ENCODE peak calls at places on chromosomes 6 and 20, in six cellular contexts. W, F, I, Q, J and R are unnamed samples.

GRCh38 chr6:108074359-108075144 is at the start of gene OSTM1:
- DNase-seq in W (peak), F (peak), I (peak), Q (peak), J (peak), R (peak)

GRCh38 chr20:25032478-25033183 is 25.3 kb downstream of the ACSS1 start:
- DNase-seq in W (peak), F (peak), I (peak), Q (no peak), J (no peak), R (no peak)

GRCh38 chr6:35973670-35974222 is 50.7 kb downstream of the SLC26A8 start:
- DNase-seq in W (no peak), F (peak), I (peak), Q (no peak), J (no peak), R (no peak)

GRCh38 chr20:547394-547793 is 3.8 kb upstream of the CSNK2A1 start:
- DNase-seq in W (no peak), F (no peak), I (no peak), Q (no peak), J (no peak), R (no peak)

GRCh38 chr20:59640267-59640666 is 35.9 kb downstream of the PHACTR3 start:
- DNase-seq in W (no peak), F (peak), I (no peak), Q (no peak), J (no peak), R (no peak)

GRCh38 chr6:101668496-101668895 is 275.0 kb downstream of the GRIK2 start:
- DNase-seq in W (no peak), F (no peak), I (no peak), Q (no peak), J (no peak), R (no peak)

GRCh38 chr20:19137641-19138040 is 74.8 kb upstream of the SLC24A3 start:
- DNase-seq in W (no peak), F (no peak), I (no peak), Q (no peak), J (no peak), R (no peak)

GRCh38 chr6:68728124-68728523 is 93.0 kb downstream of the ADGRB3 start:
- DNase-seq in W (no peak), F (no peak), I (no peak), Q (no peak), J (no peak), R (no peak)

GRCh38 chr20:57698191-57698866 is 11.5 kb downstream of the PMEPA1 start:
- DNase-seq in W (no peak), F (peak), I (peak), Q (peak), J (peak), R (no peak)

GRCh38 chr6:63799813-63800212 is 164.2 kb downstream of the PHF3 start:
- DNase-seq in W (no peak), F (no peak), I (no peak), Q (no peak), J (no peak), R (no peak)

GRCh38 chr6:89057759-89058158 is 22.8 kb upstream of the PNRC1 start:
- DNase-seq in W (no peak), F (no peak), I (no peak), Q (no peak), J (no peak), R (no peak)

GRCh38 chr6:104940881-104941693 is 15.8 kb upstream of the LIN28B start:
- DNase-seq in W (peak), F (no peak), I (no peak), Q (no peak), J (no peak), R (peak)

GRCh38 chr20:61510778-61511330 is 258.8 kb downstream of the CDH4 start:
- DNase-seq in W (no peak), F (no peak), I (no peak), Q (no peak), J (no peak), R (no peak)

GRCh38 chr20:40331699-40332098 is 357.3 kb downstream of the MAFB start:
- DNase-seq in W (peak), F (no peak), I (peak), Q (no peak), J (no peak), R (no peak)

GRCh38 chr6:104995989-104996617 is 39.2 kb downstream of the LIN28B start:
- DNase-seq in W (no peak), F (no peak), I (no peak), Q (no peak), J (no peak), R (no peak)

GRCh38 chr6:524803-525202 is 132.1 kb downstream of the HUS1B start:
- DNase-seq in W (no peak), F (no peak), I (peak), Q (no peak), J (no peak), R (no peak)

GRCh38 chr6:130776287-130776925 is 50.8 kb upstream of the SMLR1 start:
- DNase-seq in W (no peak), F (no peak), I (no peak), Q (no peak), J (no peak), R (no peak)

GRCh38 chr20:63345328-63346100 is 15.6 kb downstream of the CHRNA4 start:
- DNase-seq in W (peak), F (no peak), I (no peak), Q (no peak), J (no peak), R (no peak)

GRCh38 chr20:37904008-37904675 is 1.2 kb downstream of the VSTM2L start:
- DNase-seq in W (no peak), F (no peak), I (no peak), Q (no peak), J (no peak), R (no peak)

GRCh38 chr20:37901667-37902503 is 1.0 kb upstream of the VSTM2L start:
- DNase-seq in W (no peak), F (peak), I (no peak), Q (peak), J (peak), R (peak)

GRCh38 chr20:37903317-37904007 is 535 bp downstream of the VSTM2L start:
- DNase-seq in W (no peak), F (no peak), I (no peak), Q (no peak), J (peak), R (no peak)

GRCh38 chr20:37901280-37901666 is 1.7 kb upstream of the VSTM2L start:
- DNase-seq in W (no peak), F (no peak), I (no peak), Q (no peak), J (no peak), R (no peak)

DNA sequence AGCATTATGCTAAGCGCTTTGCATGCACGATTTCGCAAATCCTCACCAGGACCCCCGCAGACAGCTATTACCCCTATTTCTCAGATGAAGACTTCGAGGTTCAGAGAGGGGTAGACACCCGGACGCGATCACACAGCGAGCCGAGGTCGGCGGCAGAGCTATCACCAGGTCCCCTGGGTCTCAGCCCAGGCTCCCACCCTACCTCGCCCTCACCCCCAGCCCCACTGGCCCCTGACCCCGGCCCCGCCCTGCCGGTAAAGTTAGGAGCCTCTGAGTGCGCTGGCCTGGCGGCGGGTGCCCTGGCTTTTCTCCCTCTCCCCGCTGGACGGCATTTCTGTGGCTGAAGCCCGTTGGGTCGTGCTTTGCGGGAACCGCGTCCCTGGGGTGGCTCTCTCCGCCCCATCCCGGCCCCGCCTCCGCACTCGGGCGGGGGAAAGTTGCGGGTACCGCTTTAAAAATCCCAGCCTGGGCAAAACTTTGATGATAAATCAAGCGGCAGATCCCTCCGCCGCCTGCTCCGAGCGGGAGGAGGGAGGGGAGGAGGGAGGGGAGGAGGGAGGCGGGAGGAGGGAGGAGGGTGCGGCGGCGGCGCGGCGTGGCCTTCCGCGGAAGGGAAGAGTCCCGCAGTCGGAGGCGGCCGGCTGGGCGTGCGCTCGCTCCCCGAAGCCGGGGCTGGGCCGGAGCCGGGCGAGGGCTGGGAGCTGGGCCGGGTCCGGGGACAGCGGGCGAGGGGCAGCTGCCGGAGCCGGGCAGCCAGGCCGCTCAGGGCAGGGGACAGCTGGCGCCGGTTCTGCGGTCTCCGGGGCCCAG is at the start of gene VSTM2L:
- DNase-seq in W (no peak), F (peak), I (peak), Q (no peak), J (peak), R (no peak)
- H3K4me3 ChIP-seq in W (peak), F (peak), I (peak), Q (no peak), J (peak), R (peak)

GRCh38 chr6:7426447-7427169 is 37.0 kb downstream of the RIOK1 start:
- DNase-seq in W (no peak), F (no peak), I (no peak), Q (no peak), J (no peak), R (no peak)
- TF ChIP-seq POLR2A in W (no peak), F (no peak), I (no peak), Q (no peak), J (no peak), R (no peak)

DNA sequence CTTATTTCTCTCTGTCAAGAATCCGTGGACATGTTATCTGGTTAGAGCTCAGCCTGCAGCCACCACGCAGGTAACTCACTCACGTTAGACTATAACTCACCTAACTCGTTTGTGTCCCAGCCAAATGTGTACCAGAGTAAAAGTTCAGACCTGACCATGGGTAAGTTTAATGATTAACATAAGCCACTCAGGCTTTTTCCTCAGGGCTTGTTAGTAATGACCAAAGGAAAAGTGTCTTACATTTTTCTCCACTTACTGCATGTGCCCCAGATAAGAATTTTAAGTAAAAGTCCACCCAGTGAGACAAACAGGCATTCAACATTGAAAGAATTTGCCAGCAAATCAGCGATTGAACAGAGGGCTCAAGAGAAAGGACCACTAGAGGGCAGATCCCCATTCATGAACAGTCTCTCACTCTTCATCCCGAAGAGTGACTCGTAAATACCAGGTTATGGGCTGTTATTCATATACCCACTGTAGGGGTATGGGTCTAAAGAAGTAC is at the start of gene PKHD1:
- DNase-seq in W (no peak), F (peak), I (peak), Q (peak), J (peak), R (no peak)
- TF ChIP-seq CTCF in W (no peak), F (no peak), I (peak), Q (peak), J (peak), R (peak)

DNA sequence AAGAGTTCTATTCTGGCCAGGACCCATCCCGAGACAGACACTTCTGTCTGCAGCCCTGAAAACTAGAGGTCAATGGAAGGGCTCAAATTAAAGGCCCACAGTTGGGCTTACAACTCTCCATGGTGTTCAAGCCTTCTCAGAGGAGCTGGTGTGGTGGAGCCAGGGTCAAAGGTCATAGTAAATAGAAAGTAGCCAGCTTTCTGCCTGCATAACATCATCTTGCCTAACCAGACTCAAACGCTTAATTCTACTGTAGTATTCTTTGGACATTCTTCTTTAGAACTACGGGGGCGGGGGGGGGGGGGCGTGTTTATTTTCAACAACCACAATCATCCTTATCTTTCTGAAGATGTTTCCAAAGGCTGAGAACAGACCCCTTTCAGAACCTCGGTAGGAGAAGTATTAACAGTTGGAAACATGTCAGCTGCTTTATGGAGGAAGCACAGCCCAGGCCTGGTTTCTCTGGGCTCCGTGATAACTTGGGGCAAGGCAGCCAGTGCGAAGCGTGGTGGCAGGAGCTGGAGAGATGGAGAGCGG is 1.5 kb upstream of the RREB1 start:
- DNase-seq in W (no peak), F (no peak), I (no peak), Q (no peak), J (no peak), R (no peak)
- H3K4me3 ChIP-seq in W (peak), F (peak), I (peak), Q (peak), J (no peak), R (peak)

GRCh38 chr6:136550330-136551071 is at the start of gene MAP7:
- DNase-seq in W (peak), F (peak), I (peak), Q (peak), J (peak), R (peak)
- TF ChIP-seq POLR2A in W (no peak), F (no peak), I (peak), Q (no peak), J (peak), R (peak)

GRCh38 chr6:25301358-25301757 is 22.2 kb downstream of the CARMIL1 start:
- DNase-seq in W (no peak), F (no peak), I (no peak), Q (no peak), J (no peak), R (no peak)
- TF ChIP-seq CTCF in W (no peak), F (no peak), I (no peak), Q (no peak), J (no peak), R (no peak)

GRCh38 chr6:116255246-116255800 is 1.4 kb upstream of the TSPYL4 start:
- DNase-seq in W (no peak), F (no peak), I (no peak), Q (no peak), J (no peak), R (no peak)
- H3K4me3 ChIP-seq in W (peak), F (no peak), I (no peak), Q (no peak), J (no peak), R (no peak)

GRCh38 chr6:34319471-34319885 is 70.7 kb upstream of the SMIM29 start:
- DNase-seq in W (no peak), F (no peak), I (no peak), Q (no peak), J (no peak), R (no peak)

GRCh38 chr6:34322732-34323131 is 69.7 kb downstream of the NUDT3 start:
- DNase-seq in W (no peak), F (no peak), I (no peak), Q (no peak), J (no peak), R (no peak)

GRCh38 chr6:34325618-34326017 is 66.9 kb downstream of the NUDT3 start:
- DNase-seq in W (no peak), F (no peak), I (no peak), Q (no peak), J (no peak), R (no peak)

GRCh38 chr6:34324738-34325444 is 67.6 kb downstream of the NUDT3 start:
- DNase-seq in W (peak), F (no peak), I (no peak), Q (no peak), J (no peak), R (no peak)
- TF ChIP-seq POLR2A in W (no peak), F (no peak), I (no peak), Q (no peak), J (no peak), R (no peak)